ENCODE peak calls at places on chromosomes 13 and 19, in four cellular contexts. I, H, M and L are unnamed samples.

GRCh38 chr13:110347535-110348308 is 40.6 kb downstream of the COL4A2 start:
- DNase-seq in M (no peak), I (no peak), H (peak; percentile 94), L (peak; percentile 99)

GRCh38 chr13:56528040-56528760 is 612.5 kb upstream of the PRR20A start:
- DNase-seq in M (no peak), I (no peak), H (no peak), L (no peak)

GRCh38 chr13:46655727-46656180 is 102.8 kb downstream of the LRCH1 start:
- DNase-seq in H (no peak), M (no peak), I (peak; percentile 28), L (peak; percentile 18)

GRCh38 chr19:2334986-2335846 is 6.7 kb downstream of the SPPL2B start:
- DNase-seq in H (no peak), M (no peak), I (no peak), L (no peak)

GRCh38 chr19:16384688-16385087 is 60.1 kb downstream of the KLF2 start:
- DNase-seq in M (no peak), H (no peak), I (no peak), L (no peak)

GRCh38 chr13:41065098-41065497 is 3.8 kb downstream of the WBP4 start:
- DNase-seq in M (peak; percentile 34), I (no peak), H (peak; percentile 72), L (no peak)

GRCh38 chr19:43525836-43526771 is 897 bp downstream of the ETHE1 start:
- DNase-seq in H (no peak), M (no peak), I (peak; percentile 45), L (peak; percentile 21)

GRCh38 chr19:45122832-45123231 is 29.9 kb downstream of the PPP1R37 start:
- DNase-seq in I (no peak), M (no peak), H (no peak), L (no peak)

GRCh38 chr13:65553328-65553727 is 1676.8 kb downstream of the PCDH9 start:
- DNase-seq in I (peak; percentile 3), M (no peak), H (no peak), L (no peak)

GRCh38 chr19:15469513-15470297 is 5.4 kb upstream of the RASAL3 start:
- DNase-seq in H (no peak), I (peak; percentile 32), M (no peak), L (no peak)

GRCh38 chr19:3398114-3398899 is 31.9 kb downstream of the NFIC start:
- DNase-seq in M (no peak), H (no peak), I (peak; percentile 46), L (no peak)

GRCh38 chr13:55649485-55649884 is 1491.2 kb upstream of the PRR20A start:
- DNase-seq in M (no peak), H (no peak), I (no peak), L (no peak)

GRCh38 chr13:51825165-51825592 is 19.8 kb downstream of the TMEM272 start:
- DNase-seq in H (peak; percentile 65), I (no peak), M (no peak), L (peak; percentile 41)

GRCh38 chr13:20410726-20411125 is 114.9 kb downstream of the CRYL1 start:
- DNase-seq in H (no peak), M (no peak), I (no peak), L (no peak)

GRCh38 chr13:111614009-111614408 is 293.6 kb downstream of the TEX29 start:
- DNase-seq in H (no peak), I (no peak), M (no peak), L (no peak)

GRCh38 chr19:44356383-44357111 is at the start of gene ZNF112:
- DNase-seq in H (peak; percentile 90), M (no peak), I (peak; percentile 94), L (peak; percentile 97)

GRCh38 chr19:39398297-39398864 is 7.2 kb downstream of the MED29 start:
- DNase-seq in M (no peak), H (peak; percentile 65), I (no peak), L (peak; percentile 88)

GRCh38 chr13:112826565-112826964 is 136.7 kb downstream of the ATP11A start:
- DNase-seq in M (no peak), H (no peak), I (no peak), L (no peak)

GRCh38 chr13:108963846-108964600 is 334.6 kb downstream of the MYO16 start:
- DNase-seq in M (no peak), H (peak; percentile 89), I (no peak), L (peak; percentile 90)

GRCh38 chr19:40619333-40620160 is 18.4 kb downstream of the LTBP4 start:
- DNase-seq in M (no peak), H (no peak), I (no peak), L (no peak)

GRCh38 chr19:11887618-11888531 is at the start of gene ZNF69:
- DNase-seq in M (peak; percentile 86), H (peak; percentile 64), I (peak; percentile 97), L (peak; percentile 55)

GRCh38 chr13:33352520-33352919 is 67.0 kb upstream of the STARD13 start:
- DNase-seq in I (no peak), M (no peak), H (no peak), L (no peak)

GRCh38 chr13:80168089-80168850 is 172.7 kb downstream of the SPRY2 start:
- DNase-seq in H (peak; percentile 34), M (no peak), I (no peak), L (peak; percentile 14)

GRCh38 chr13:112587359-112587766 is 590 bp downstream of the TUBGCP3 start:
- DNase-seq in H (peak; percentile 67), I (peak; percentile 85), M (peak; percentile 88), L (peak; percentile 75)

GRCh38 chr19:13906525-13906904 is 514 bp downstream of the CC2D1A start:
- DNase-seq in I (no peak), H (no peak), M (peak; percentile 50), L (peak; percentile 35)

GRCh38 chr13:110388141-110388943 is 81.3 kb downstream of the COL4A2 start:
- DNase-seq in H (peak; percentile 87), I (no peak), M (no peak), L (peak; percentile 58)

GRCh38 chr19:45766919-45767346 is 2.1 kb downstream of the SIX5 start:
- DNase-seq in H (no peak), I (peak; percentile 56), M (no peak), L (no peak)

GRCh38 chr19:55484571-55485438 is at the start of gene NAT14:
- DNase-seq in H (no peak), M (peak; percentile 95), I (peak; percentile 95), L (peak; percentile 25)

GRCh38 chr13:39273953-39274352 is 235.7 kb downstream of the NHLRC3 start:
- DNase-seq in M (peak; percentile 42), H (no peak), I (peak; percentile 28), L (no peak)

GRCh38 chr19:44608391-44608821 is 5.0 kb upstream of the IGSF23 start:
- DNase-seq in M (no peak), H (peak; percentile 9), I (no peak), L (no peak)

GRCh38 chr19:34364830-34365462 is at the start of gene GPI:
- DNase-seq in M (peak; percentile 90), I (peak; percentile 72), H (no peak), L (peak; percentile 53)

GRCh38 chr19:34368338-34368737 is 3.3 kb downstream of the GPI start:
- DNase-seq in I (no peak), M (no peak), H (no peak), L (no peak)

GRCh38 chr19:34366670-34367423 is 1.9 kb downstream of the GPI start:
- DNase-seq in M (no peak), H (peak; percentile 60), I (no peak), L (peak; percentile 17)

GRCh38 chr19:34365463-34366401 is 736 bp downstream of the GPI start:
- DNase-seq in I (peak; percentile 57), H (peak; percentile 23), M (peak; percentile 58), L (peak; percentile 31)

DNA sequence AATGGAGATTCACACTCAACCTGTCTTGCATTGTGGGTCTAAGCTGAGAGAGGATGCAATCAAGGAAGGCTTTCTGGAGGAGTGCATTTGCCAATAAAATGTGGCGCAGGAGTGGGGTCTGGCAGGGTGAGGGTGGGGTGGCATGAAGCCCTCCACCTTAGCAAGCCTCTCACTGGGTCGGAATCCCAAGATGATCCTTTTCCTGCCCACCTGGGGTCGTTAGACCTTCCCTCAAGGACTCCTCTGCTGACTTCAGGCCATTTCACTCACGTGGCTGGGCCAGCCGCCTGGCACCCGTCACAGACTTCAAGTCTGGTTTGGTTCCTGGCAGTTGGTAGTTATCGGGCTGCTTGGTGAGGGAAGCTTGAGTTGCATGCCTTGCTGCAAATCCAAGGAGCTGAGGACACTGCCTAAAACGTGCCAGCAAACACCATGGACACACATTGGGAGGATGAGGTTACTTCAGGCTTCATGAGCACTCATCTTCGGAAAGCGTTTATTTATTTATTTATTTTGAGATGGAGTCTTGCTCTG is 2.5 kb downstream of the GPI start:
- DNase-seq in H (no peak), I (no peak), M (no peak), L (no peak)
- H3K27ac ChIP-seq in H (no peak overlapping the region), I (no peak overlapping the region), M (no peak overlapping the region), L (no peak overlapping the region)

DNA sequence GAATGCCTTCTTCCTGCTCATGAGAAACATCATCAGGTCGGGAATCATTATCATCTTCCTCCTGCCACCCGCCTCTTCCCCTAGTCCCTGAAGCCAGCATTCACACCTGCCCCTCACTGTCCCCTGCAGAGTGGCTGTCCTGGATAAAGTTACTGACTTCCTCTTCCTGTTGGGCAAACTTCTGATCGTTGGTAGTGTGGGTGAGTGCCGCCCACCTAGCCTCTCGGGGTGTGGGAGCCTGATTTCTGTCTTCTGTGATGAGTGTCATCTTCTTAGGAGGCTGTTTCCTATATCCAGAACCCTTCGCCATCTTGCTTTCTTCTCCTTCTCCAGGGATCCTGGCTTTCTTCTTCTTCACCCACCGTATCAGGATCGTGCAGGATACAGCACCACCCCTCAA is 12.5 kb downstream of the SLC44A2 start:
- DNase-seq in H (no peak), M (no peak), I (no peak), L (no peak)
- H4K20me1 ChIP-seq in H (peaks cover 11% of the 10 kb centered on the region), M (no peaks in the 10 kb centered on the region), I (peaks cover 3% of the 10 kb centered on the region), L (no peaks in the 10 kb centered on the region)

GRCh38 chr19:37594064-37594981 is at the start of the genes ZNF540 and ZNF571:
- DNase-seq in I (peak; percentile 95), H (peak; percentile 95), M (peak; percentile 98), L (peak; percentile 98)

GRCh38 chr19:37594982-37595382 is 306 bp downstream of the ZNF540 start:
- DNase-seq in I (no peak), H (peak; percentile 74), M (peak; percentile 83), L (no peak)
- H3K27ac ChIP-seq in I (no peak overlapping the region), H (peak overlapping the region; percentile 66), M (no peak overlapping the region), L (peak overlapping the region; percentile 54)

DNA sequence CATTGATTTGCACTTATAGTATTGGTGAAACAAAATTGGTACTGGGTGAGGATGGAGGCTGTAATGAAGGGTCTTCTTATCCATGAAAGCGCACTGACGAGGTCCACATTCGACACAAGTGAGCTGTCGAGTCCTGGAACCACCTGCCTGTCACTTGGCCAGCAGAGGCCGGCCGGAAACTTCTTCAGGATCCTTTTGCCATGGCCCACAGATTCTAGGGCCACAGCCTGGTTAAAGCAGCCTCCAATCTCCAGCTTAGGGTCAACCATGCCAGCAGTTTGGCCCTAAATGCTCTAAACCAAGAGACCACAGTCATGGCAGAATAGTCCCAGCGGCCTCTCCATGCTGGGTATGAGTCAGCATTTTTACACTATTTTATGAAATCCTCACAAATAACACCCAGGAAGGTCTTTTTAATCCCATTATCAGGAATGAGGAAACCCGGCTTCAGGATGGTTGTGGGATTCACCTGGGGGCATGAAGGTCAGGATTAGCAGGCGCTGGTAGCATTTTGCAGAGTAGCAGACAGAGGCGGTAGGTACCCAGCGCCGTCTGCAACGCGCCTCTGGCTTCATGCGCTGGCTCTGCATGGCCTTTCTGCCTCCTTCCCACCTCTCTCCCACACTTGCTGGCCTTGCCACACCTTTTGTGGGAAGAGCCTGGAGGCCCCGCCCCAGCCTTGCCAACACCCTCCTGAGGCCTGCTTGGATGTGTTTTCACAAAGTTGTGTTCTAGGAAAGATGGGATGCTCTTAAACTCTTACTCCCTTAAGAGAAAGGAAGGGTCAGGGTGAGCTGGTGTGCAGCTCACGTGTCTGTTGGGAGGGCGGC is 15.2 kb downstream of the GAS6 start:
- DNase-seq in I (no peak), H (no peak), M (no peak), L (peak; percentile 72)
- H4K20me1 ChIP-seq in I (peaks cover 6% of the 10 kb centered on the region), H (peaks cover 73% of the 10 kb centered on the region), M (peaks cover 7% of the 10 kb centered on the region), L (peaks cover 2% of the 10 kb centered on the region)